ENCODE peak calls at places on chromosome 22, in ten cellular contexts. W is upper lobe of right lung, X is lower leg skin, K is RWPE1, H is coronary artery, U is PC-3, A is AG09309, D is HFF-Myc, F is mammary epithelial cell, T is heart left ventricle. C is an unnamed sample.
A peak's percentile ranks its signal among the peaks of the same experiment; 100 is the strongest.

GRCh38 chr22:46000081-46001027 is 23.4 kb upstream of the WNT7B start:
- DNase-seq in W (peak; percentile 58), X (no peak), K (no peak), H (no peak), U (no peak), A (no peak), D (no peak), F (no peak), T (no peak), C (no peak)

GRCh38 chr22:24162377-24162927 is 18.8 kb upstream of the SUSD2 start:
- DNase-seq in W (no peak), X (no peak), K (no peak), H (no peak), U (no peak), A (no peak), D (no peak), F (no peak), T (no peak), C (no peak)

GRCh38 chr22:40997485-40997884 is 46.3 kb downstream of the RBX1 start:
- DNase-seq in W (no peak), X (no peak), K (no peak), H (no peak), U (no peak), A (no peak), D (no peak), F (no peak), T (no peak), C (no peak)

GRCh38 chr22:37817705-37818311 is 5.4 kb upstream of the GALR3 start:
- DNase-seq in W (peak; percentile 89), X (peak; percentile 96), K (peak; percentile 64), H (peak; percentile 85), U (peak; percentile 75), A (no peak), D (peak; percentile 40), F (peak; percentile 58), T (peak; percentile 86), C (no peak)

GRCh38 chr22:46031561-46031960 is 54.6 kb upstream of the WNT7B start:
- DNase-seq in W (no peak), X (no peak), K (no peak), H (no peak), U (no peak), A (no peak), D (no peak), F (no peak), T (no peak), C (no peak)

GRCh38 chr22:46376908-46377565 is 41.5 kb downstream of the TRMU start:
- DNase-seq in W (peak; percentile 80), X (no peak), K (no peak), H (no peak), U (no peak), A (no peak), D (no peak), F (no peak), T (no peak), C (no peak)

GRCh38 chr22:44393066-44393465 is 80.3 kb upstream of the SHISAL1 start:
- DNase-seq in W (peak; percentile 39), X (peak; percentile 82), K (no peak), H (peak; percentile 43), U (no peak), A (no peak), D (no peak), F (no peak), T (no peak), C (no peak)

GRCh38 chr22:21755855-21756284 is 20.3 kb upstream of the YPEL1 start:
- DNase-seq in W (no peak), X (no peak), K (peak; percentile 41), H (no peak), U (peak; percentile 57), A (no peak), D (no peak), F (peak; percentile 3), T (no peak), C (no peak)

GRCh38 chr22:30383061-30383460 is 4.2 kb downstream of the RNF215 start:
- DNase-seq in W (no peak), X (no peak), K (no peak), H (no peak), U (no peak), A (no peak), D (no peak), F (no peak), T (no peak), C (no peak)

GRCh38 chr22:38017939-38018885 is 33.9 kb upstream of the SOX10 start:
- DNase-seq in W (no peak), X (no peak), K (no peak), H (no peak), U (no peak), A (no peak), D (no peak), F (no peak), T (no peak), C (no peak)

DNA sequence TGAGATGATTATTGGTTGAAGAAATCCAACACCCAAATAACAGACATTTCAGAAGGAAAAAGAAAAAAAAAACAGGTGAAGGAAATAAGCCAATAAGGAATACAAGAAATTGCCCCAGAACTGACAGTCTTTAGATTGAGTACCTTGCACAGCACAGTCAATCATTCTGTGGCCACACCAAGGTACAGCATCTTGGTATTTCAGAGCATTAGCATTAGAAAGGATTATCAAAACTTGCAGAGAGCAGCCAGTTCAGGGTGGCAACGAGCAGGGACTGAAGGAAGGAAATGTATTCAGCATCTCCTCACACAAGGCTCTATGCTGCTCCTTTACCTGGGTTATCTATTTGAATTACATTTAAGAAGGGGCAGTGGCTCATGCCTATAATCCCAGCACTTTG is 2.1 kb downstream of the ADA2 start:
- DNase-seq in W (no peak), X (no peak), K (no peak), H (no peak), U (no peak), A (no peak), D (no peak), F (no peak), T (no peak), C (no peak)
- TF ChIP-seq CTCF in W (no peak), X (no peak), K (no peak), H (no peak), U (no peak), A (no peak), D (no peak), F (no peak), T (no peak), C (no peak)

DNA sequence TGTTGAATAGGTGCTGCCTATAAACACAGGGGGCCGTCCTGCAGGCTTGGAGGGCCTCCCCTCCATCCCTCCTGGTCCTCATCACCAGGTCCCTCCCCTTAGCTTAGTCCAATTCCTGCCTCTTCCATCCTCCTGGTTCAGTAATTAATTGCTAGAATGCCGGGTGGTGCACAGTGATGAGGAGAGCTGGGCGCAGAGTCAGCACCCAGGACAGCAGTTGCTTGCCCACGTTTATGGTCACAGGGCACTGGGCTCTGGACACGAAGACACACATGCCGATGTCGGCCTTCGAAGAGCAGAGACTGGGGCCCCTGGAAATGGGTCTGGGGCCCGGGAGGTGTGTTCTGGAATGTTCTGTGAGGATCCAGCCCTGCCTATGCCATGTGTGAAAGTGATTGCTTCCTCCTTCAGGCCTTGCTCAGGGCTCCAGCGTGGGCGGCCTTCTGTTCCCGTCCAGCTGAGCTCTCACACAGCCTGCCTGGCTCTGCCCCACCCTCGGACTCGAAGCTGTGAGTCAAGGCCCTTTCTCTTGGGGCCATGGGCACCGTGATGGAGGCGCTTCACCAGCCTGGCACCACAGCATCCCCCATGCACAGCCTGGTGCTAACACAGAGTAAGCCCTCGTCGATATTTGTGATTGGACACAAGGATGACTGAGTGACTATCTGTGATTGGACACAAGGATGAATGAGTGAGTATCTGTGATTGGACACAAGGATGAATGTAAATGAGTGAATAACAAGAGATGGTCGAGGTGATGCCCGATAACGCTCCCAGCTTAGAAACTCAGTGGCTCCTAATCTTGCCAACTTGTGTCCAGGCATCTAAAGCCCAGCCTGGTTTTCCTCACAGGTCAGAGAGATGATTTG is 884.7 kb downstream of the BRD1 start:
- DNase-seq in W (peak; percentile 57), X (peak; percentile 61), K (no peak), H (peak; percentile 59), U (no peak), A (no peak), D (no peak), F (no peak), T (no peak), C (no peak)
- TF ChIP-seq CTCF in W (no peak), X (no peak), K (no peak), H (no peak), U (no peak), A (no peak), D (no peak), F (no peak), T (no peak), C (no peak)

GRCh38 chr22:35739642-35740041 is 22.0 kb downstream of the APOL5 start:
- DNase-seq in W (no peak), X (no peak), K (no peak), H (no peak), U (peak; percentile 15), A (no peak), D (no peak), F (no peak), T (no peak), C (no peak)
- TF ChIP-seq CTCF in W (no peak), X (no peak), K (no peak), H (peak; percentile 23), U (peak; percentile 39), A (peak; percentile 26), D (peak; percentile 15), F (peak; percentile 18), T (peak; percentile 39), C (peak; percentile 36)

GRCh38 chr22:31846161-31847115 is 92.6 kb downstream of the DEPDC5 start:
- DNase-seq in W (no peak), X (no peak), K (no peak), H (no peak), U (no peak), A (no peak), D (no peak), F (no peak), T (no peak), C (no peak)
- TF ChIP-seq CTCF in W (peak; percentile 21), X (no peak), K (no peak), H (no peak), U (peak; percentile 47), A (peak; percentile 22), D (peak; percentile 42), F (peak; percentile 43), T (no peak), C (peak; percentile 34)

GRCh38 chr22:49688516-49689254 is 139.0 kb downstream of the BRD1 start:
- DNase-seq in W (no peak), X (peak; percentile 77), K (no peak), H (peak; percentile 62), U (no peak), A (no peak), D (no peak), F (no peak), T (no peak), C (no peak)
- TF ChIP-seq CTCF in W (no peak), X (no peak), K (no peak), H (no peak), U (no peak), A (no peak), D (no peak), F (no peak), T (no peak), C (no peak)

DNA sequence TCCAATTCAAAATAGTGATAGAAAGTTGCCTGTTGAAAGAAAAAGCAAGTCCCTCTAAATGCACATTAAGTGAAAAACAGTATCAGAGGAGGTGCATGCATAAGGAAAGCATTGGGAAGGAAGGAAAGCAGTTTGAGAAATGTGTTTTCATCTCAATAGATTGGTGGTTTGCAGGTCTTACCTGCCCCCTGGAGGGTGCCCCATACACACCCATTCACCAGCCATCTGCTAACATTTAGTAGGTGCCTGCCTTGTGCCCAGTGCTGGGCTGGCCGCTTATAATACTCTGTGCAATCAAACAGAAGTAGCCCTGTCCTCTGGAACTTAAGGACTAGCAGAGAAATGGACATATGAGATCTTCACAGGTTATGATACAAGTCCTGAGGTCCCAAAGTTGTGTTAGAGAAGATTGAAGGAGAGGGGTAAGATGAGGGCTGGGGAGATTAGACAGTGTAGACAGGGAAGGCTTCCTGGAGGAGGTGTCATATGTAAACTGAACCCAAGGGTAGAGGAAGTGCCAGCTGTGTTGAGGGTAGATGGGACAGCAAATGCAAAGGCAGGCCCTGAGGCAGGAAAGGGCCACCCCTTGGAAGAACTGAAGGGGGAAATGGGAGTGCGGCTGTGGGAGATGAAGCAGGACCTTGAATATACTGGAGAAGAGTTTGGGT is 184.2 kb downstream of the MN1 start:
- DNase-seq in W (no peak), X (no peak), K (no peak), H (no peak), U (peak; percentile 19), A (no peak), D (no peak), F (no peak), T (no peak), C (no peak)
- TF ChIP-seq CTCF in W (no peak), X (no peak), K (no peak), H (no peak), U (peak; percentile 45), A (no peak), D (no peak), F (peak; percentile 25), T (no peak), C (peak; percentile 37)